ENCODE peak calls at places on chromosomes 1 and 21, in four cellular contexts. C is colonic mucosa, X is right lobe of liver, Y is A549. W is an unnamed sample. For H3K4me1, the result is how much of the 10 kb centered on the place peaks cover.

GRCh38 chr1:60983701-60984065 is 98.7 kb upstream of the NFIA start:
- DNase-seq in C (no peak), X (no peak), Y (no peak), W (no peak)

GRCh38 chr1:203036537-203036936 is 10.2 kb downstream of the PPFIA4 start:
- DNase-seq in C (no peak), X (no peak), Y (no peak), W (no peak)

GRCh38 chr1:230661976-230662375 is 19.7 kb downstream of the COG2 start:
- DNase-seq in C (no peak), X (no peak), Y (no peak), W (no peak)

GRCh38 chr21:37237764-37238163 is 29.4 kb downstream of the VPS26C start:
- DNase-seq in C (no peak), X (no peak), Y (no peak), W (no peak)

GRCh38 chr1:107138767-107139445 is 1.9 kb upstream of the NTNG1 start:
- DNase-seq in C (no peak), X (no peak), Y (no peak), W (no peak)

GRCh38 chr1:32764826-32765545 is 52.2 kb downstream of the YARS1 start:
- DNase-seq in C (peak), X (no peak), Y (no peak), W (no peak)

GRCh38 chr21:36433011-36433709 is 46.8 kb downstream of the CLDN14 start:
- DNase-seq in C (no peak), X (no peak), Y (no peak), W (no peak)

GRCh38 chr1:83882906-83883305 is 116.0 kb downstream of the TTLL7 start:
- DNase-seq in C (peak), X (peak), Y (no peak), W (peak)

GRCh38 chr1:71950579-71950978 is 331.8 kb downstream of the NEGR1 start:
- DNase-seq in C (no peak), X (no peak), Y (no peak), W (no peak)

GRCh38 chr1:63892632-63893395 is 119.0 kb downstream of the ROR1 start:
- DNase-seq in C (no peak), X (no peak), Y (no peak), W (peak)

GRCh38 chr1:94783342-94784264 is 36.6 kb upstream of the SLC44A3 start:
- DNase-seq in C (peak), X (no peak), Y (no peak), W (no peak)

GRCh38 chr1:48686159-48686558 is 90.5 kb downstream of the BEND5 start:
- DNase-seq in C (no peak), X (no peak), Y (no peak), W (no peak)

GRCh38 chr1:199868777-199869176 is 158.7 kb upstream of the NR5A2 start:
- DNase-seq in C (no peak), X (no peak), Y (no peak), W (no peak)

GRCh38 chr1:3178279-3178678 is 109.3 kb downstream of the PRDM16 start:
- DNase-seq in C (no peak), X (no peak), Y (no peak), W (no peak)

GRCh38 chr1:207317561-207317960 is 3.9 kb upstream of the CD55 start:
- DNase-seq in C (no peak), X (no peak), Y (no peak), W (no peak)

GRCh38 chr1:24727490-24728214 is 17.6 kb upstream of the CLIC4 start:
- DNase-seq in C (peak), X (peak), Y (no peak), W (peak)

GRCh38 chr1:90835172-90835660 is 118.1 kb upstream of the BARHL2 start:
- DNase-seq in C (no peak), X (no peak), Y (no peak), W (no peak)

GRCh38 chr1:119870917-119871486 is 25.3 kb downstream of the ADAM30 start:
- DNase-seq in C (peak), X (peak), Y (peak), W (peak)

GRCh38 chr1:50936321-50936720 is 23.7 kb downstream of the FAF1 start:
- DNase-seq in C (no peak), X (no peak), Y (no peak), W (no peak)

GRCh38 chr1:230822092-230822581 is 46.2 kb downstream of the C1orf198 start:
- DNase-seq in C (no peak), X (no peak), Y (no peak), W (no peak)

GRCh38 chr1:165129568-165130164 is 226.8 kb downstream of the LMX1A start:
- DNase-seq in C (peak), X (peak), Y (peak), W (peak)

GRCh38 chr1:26169201-26169600 is 438 bp upstream of the C1orf232 start:
- DNase-seq in C (no peak), X (no peak), Y (no peak), W (no peak)

GRCh38 chr1:235908742-235909520 is 42.2 kb upstream of the LYST start:
- DNase-seq in C (no peak), X (no peak), Y (peak), W (no peak)
- H3K4me3 ChIP-seq in C (no peak), X (no peak), Y (peak), W (no peak)

GRCh38 chr1:169322138-169322537 is 45.5 kb downstream of the NME7 start:
- DNase-seq in C (no peak), X (no peak), Y (no peak), W (no peak)
- TF ChIP-seq CTCF in C (no peak), X (no peak), Y (no peak), W (no peak)

GRCh38 chr1:29167904-29168303 is 13.8 kb downstream of the SRSF4 start:
- DNase-seq in C (no peak), X (no peak), Y (no peak), W (no peak)
- H3K4me1 ChIP-seq in C (under half), X (under half), Y (under half), W (under half)

DNA sequence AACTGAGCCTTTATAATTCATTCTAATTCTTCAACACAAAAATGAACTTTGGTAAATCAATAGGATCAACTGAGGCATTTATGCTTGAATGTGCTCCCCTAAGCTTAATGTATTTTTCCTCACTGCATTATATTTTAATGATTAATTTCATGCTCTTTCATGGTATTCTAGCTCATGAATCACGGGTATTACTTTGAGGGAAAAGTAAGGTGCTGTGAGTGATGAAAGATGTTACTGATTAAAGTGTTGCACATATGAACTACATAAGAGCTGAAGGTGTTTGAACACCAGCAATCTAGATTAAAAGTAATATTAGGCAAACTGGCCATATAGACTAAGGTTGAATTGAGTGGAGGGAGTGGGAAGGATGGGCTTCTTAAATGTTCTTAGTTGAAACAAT is 1.9 kb downstream of the DPYD start:
- DNase-seq in C (no peak), X (no peak), Y (no peak), W (no peak)
- H3K4me3 ChIP-seq in C (no peak), X (peak), Y (peak), W (no peak)

DNA sequence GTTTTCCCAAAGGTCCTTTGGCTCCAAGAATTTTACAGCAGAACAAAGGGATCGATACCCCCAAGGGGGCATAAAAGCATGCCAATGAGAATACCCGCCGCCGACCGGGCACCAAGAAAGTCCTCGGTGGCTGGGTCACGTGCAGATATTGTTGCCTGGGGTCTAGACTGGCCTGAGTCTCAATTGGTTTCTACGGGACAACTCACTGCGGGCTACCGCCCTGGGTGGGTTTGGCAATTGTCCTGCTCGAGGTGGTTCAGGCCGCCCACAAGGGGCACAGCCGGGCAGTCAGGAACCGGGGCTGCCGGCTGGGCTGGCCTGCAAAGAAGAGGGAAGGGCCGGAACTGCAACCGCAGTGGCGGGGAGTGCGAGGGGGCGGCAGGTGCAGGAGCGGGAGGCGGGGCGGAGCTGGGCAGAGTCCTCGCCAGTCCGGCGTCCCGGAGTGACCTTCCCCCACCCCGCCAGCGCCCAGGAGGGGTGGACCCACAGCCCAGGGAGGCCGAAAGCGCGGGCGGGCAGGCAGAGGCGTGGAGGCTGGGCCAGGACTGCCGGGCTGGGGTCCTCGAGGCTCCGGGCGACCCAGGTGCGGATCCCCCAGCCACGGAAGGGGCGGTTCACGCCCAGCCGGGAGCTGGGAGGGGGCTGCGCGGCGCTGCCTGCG is 926 bp upstream of the ATP1B1 start:
- DNase-seq in C (peak), X (peak), Y (peak), W (peak)
- TF ChIP-seq CTCF in C (no peak), X (peak), Y (no peak), W (no peak)

GRCh38 chr1:110875216-110875731 is 2.3 kb downstream of the CD53 start:
- DNase-seq in C (no peak), X (no peak), Y (no peak), W (peak)

GRCh38 chr1:110873856-110874255 is 908 bp downstream of the CD53 start:
- DNase-seq in C (no peak), X (no peak), Y (no peak), W (peak)

GRCh38 chr1:110872745-110873435 is at the start of gene CD53:
- DNase-seq in C (peak), X (no peak), Y (no peak), W (peak)

GRCh38 chr1:110872366-110872744 is 593 bp upstream of the CD53 start:
- DNase-seq in C (no peak), X (no peak), Y (no peak), W (peak)

DNA sequence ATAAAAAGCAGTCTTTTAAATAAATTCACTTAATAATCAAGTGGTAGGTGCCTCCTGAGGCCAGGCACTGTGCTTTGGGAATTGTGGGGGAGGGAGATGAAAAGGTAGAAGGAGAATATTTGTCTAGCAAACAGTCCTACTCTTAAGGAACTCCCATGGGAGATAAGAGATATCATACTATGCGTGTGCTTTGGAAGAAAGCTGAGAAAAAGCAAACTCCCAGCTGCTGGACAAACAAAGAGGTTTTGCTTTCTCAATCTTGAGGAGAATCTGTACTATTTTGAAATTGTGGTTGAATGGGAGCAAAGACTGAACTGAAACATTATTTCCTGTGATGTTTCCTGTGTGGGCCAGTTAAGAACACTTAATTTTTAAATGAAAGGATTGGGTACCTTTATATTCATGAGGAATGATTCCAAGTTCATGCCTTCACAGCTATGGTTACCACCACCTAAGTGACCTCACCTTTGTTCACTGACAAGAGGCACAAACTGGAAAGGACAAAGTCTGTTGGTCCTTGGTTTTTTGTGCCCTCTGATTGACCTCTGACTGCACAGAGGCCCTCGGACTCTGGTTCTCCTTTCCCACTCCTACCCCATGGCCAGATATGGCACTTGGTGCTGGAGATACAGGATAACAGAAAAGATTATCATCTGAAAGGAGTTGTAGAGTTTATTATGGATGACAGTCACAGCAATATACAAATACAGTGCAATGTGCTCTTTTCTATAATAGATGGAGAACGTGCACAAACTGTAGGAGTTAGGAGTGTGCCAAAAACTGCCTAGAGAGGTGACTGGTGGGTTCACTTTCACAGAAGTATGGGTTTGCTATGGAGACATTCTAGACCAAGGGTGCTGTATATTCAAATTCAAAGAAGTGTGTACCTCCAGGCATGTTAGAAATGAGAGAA is 1.6 kb downstream of the CD53 start:
- DNase-seq in C (no peak), X (no peak), Y (no peak), W (peak)
- H3K4me1 ChIP-seq in C (under half), X (under half), Y (under half), W (half or more)

GRCh38 chr1:187790724-187791123 is 962.0 kb downstream of the PLA2G4A start:
- DNase-seq in C (no peak), X (no peak), Y (no peak), W (no peak)

GRCh38 chr1:187787696-187788095 is 958.9 kb downstream of the PLA2G4A start:
- DNase-seq in C (no peak), X (no peak), Y (no peak), W (no peak)

GRCh38 chr1:187794561-187794960 is 965.8 kb downstream of the PLA2G4A start:
- DNase-seq in C (no peak), X (no peak), Y (no peak), W (no peak)

DNA sequence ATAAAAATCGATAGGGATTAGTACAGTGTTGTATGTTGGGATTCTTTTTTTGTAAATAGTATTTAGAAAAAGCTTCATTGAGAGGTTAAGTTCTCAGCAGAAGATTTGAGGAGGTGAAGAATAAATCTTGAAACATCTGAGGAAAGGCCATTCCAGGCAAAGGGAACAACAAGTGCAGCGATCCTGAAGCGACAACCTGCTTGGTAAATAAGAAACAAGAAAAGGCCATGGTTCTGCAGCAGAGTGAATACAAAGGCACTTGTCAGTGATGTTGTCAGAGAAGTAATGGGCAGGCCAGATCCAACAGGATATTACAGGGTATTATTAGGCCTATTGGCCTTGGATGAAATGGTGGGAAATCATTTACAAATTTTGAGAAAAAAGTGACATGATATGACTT is 959.9 kb downstream of the PLA2G4A start:
- DNase-seq in C (no peak), X (no peak), Y (no peak), W (no peak)
- H3K4me3 ChIP-seq in C (no peak), X (no peak), Y (no peak), W (no peak)

DNA sequence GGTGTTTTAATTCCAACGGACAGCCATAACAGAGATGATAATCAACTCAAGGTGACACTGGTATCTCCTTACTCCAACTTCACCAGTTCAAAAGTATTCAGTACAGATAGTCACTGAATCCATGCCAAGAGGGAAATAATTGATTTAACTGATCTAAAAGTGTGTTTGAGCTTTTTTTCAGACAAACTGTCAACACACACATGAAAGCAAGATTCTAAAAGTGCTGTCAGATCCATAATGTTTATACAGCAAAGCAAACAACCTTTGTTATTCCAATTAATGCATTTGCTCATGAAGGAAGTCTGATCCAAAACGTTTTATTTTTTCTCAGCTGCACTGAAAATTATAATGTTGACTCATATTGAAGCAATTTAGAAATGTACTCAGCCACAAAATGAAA is 5.9 kb upstream of the PRKAA2 start:
- DNase-seq in C (no peak), X (no peak), Y (no peak), W (no peak)
- TF ChIP-seq CTCF in C (no peak), X (no peak), Y (no peak), W (no peak)